ENCODE peak calls at places on chromosomes 1 and 21, in five cellular contexts. Y, R, J, U and K are unnamed samples.

GRCh38 chr1:83791821-83792437 is 207.0 kb downstream of the TTLL7 start:
- DNase-seq in Y (no peak), R (no peak), J (no peak), U (no peak), K (no peak)

GRCh38 chr1:225845633-225846259 is 35.8 kb downstream of the EPHX1 start:
- DNase-seq in Y (peak; percentile 86), R (no peak), J (no peak), U (peak; percentile 69), K (peak; percentile 76)

GRCh38 chr1:213905315-213905714 is 82.5 kb upstream of the PROX1 start:
- DNase-seq in Y (no peak), R (no peak), J (no peak), U (no peak), K (no peak)

GRCh38 chr1:107449326-107449725 is 308.5 kb downstream of the NTNG1 start:
- DNase-seq in Y (no peak), R (no peak), J (no peak), U (no peak), K (no peak)

GRCh38 chr1:81549588-81550127 is 251.1 kb upstream of the ADGRL2 start:
- DNase-seq in Y (no peak), R (no peak), J (peak; percentile 35), U (no peak), K (no peak)

GRCh38 chr1:98502937-98503336 is 158.6 kb upstream of the SNX7 start:
- DNase-seq in Y (no peak), R (no peak), J (no peak), U (no peak), K (no peak)

GRCh38 chr1:109427171-109427467 is 871 bp upstream of the PSMA5 start:
- DNase-seq in Y (no peak), R (no peak), J (no peak), U (no peak), K (no peak)

GRCh38 chr21:34526618-34527290 is 14.7 kb upstream of the KCNE1 start:
- DNase-seq in Y (peak; percentile 77), R (no peak), J (no peak), U (peak; percentile 63), K (peak; percentile 76)

GRCh38 chr1:223887724-223888428 is 42.1 kb upstream of the TP53BP2 start:
- DNase-seq in Y (peak; percentile 67), R (no peak), J (no peak), U (no peak), K (no peak)

GRCh38 chr1:8031176-8031785 is 5.2 kb upstream of the ERRFI1 start:
- DNase-seq in Y (no peak), R (no peak), J (no peak), U (no peak), K (no peak)

DNA sequence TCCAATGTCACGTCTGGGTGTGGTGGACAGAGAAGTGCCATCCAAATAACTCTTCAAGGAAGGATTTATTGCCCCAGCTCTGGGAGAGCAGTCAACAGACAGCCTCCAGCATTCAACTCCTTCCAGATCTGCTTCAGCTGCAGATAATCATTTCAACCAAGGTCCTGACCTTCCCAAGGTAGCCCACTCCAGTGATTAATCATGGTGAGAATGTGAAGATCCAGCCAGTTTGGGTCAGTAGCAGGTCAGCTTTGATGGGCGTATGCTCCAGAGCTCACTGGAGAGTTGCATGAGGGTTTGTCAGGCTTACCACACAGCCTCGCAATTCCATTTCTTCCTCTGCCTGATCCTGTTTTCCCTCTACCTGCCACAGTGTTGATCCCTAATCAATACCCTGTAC is 214.5 kb upstream of the ZRANB2 start:
- DNase-seq in Y (no peak), R (no peak), J (no peak), U (no peak), K (no peak)
- H3K9me3 ChIP-seq in Y (no peaks in the 10 kb centered on the region), R (no peaks in the 10 kb centered on the region), J (no peaks in the 10 kb centered on the region), U (no peaks in the 10 kb centered on the region), K (no peaks in the 10 kb centered on the region)

GRCh38 chr1:42942444-42942843 is 16.2 kb downstream of the SLC2A1 start:
- DNase-seq in Y (no peak), R (no peak), J (no peak), U (peak; percentile 45), K (no peak)
- H3K4me1 ChIP-seq in Y (no peaks in the 10 kb centered on the region), R (peaks cover 76% of the 10 kb centered on the region), J (peaks cover 91% of the 10 kb centered on the region), U (peaks cover 14% of the 10 kb centered on the region), K (peaks cover 68% of the 10 kb centered on the region)

GRCh38 chr1:2199042-2199810 is 4.7 kb upstream of the FAAP20 start:
- DNase-seq in Y (peak; percentile 92), R (no peak), J (peak; percentile 26), U (peak; percentile 89), K (peak; percentile 86)
- TF ChIP-seq POLR2A in Y (peak; percentile 73), R (peak; percentile 35), J (peak; percentile 66), U (peak; percentile 69), K (peak; percentile 77)

GRCh38 chr1:168488153-168488552 is 55.6 kb downstream of the XCL2 start:
- DNase-seq in Y (peak; percentile 67), R (no peak), J (no peak), U (no peak), K (peak; percentile 79)
- H3K9me3 ChIP-seq in Y (no peaks in the 10 kb centered on the region), R (no peaks in the 10 kb centered on the region), J (no peaks in the 10 kb centered on the region), U (no peaks in the 10 kb centered on the region), K (no peaks in the 10 kb centered on the region)

GRCh38 chr1:234515821-234516241 is 36.9 kb upstream of the TARBP1 start:
- DNase-seq in Y (no peak), R (no peak), J (no peak), U (no peak), K (no peak)

GRCh38 chr1:234507626-234508387 is 28.8 kb upstream of the TARBP1 start:
- DNase-seq in Y (no peak), R (no peak), J (no peak), U (no peak), K (no peak)

GRCh38 chr1:234515411-234515810 is 36.4 kb upstream of the TARBP1 start:
- DNase-seq in Y (no peak), R (no peak), J (no peak), U (no peak), K (no peak)

GRCh38 chr1:234509457-234510328 is 30.7 kb upstream of the TARBP1 start:
- DNase-seq in Y (no peak), R (no peak), J (no peak), U (no peak), K (no peak)

DNA sequence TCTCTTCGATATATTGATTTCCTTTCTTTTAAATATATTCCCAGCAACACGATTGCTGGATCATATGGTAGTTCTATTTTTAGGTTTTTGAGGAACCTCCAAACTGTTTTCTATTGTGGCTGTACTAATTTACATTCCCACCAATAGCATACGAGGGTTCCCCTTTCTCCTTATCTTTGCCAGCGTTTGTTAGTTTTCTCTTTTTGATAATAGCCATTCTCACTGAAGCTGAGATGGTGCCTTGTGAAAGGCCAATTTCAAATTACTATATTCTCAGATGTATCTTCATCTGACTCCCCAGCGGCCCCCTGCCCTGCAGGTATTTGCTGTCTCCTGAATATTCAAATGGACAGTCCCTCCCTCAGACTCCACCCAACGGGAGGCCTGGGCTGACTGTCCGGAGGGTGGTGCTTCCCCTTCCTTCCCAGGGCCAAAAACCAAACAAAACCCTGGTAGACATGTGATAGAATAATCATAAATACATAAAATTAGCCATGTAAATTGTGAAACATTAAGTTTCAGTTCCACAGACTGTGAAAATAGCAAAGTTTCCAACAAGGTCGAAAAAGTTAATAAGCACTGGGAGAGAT is 33.5 kb upstream of the TARBP1 start:
- DNase-seq in Y (no peak), R (no peak), J (no peak), U (no peak), K (no peak)
- H3K4me1 ChIP-seq in Y (no peaks in the 10 kb centered on the region), R (peaks cover 5% of the 10 kb centered on the region), J (peaks cover 4% of the 10 kb centered on the region), U (no peaks in the 10 kb centered on the region), K (no peaks in the 10 kb centered on the region)

GRCh38 chr1:165375623-165376022 is 19.1 kb upstream of the LMX1A start:
- DNase-seq in Y (no peak), R (no peak), J (no peak), U (no peak), K (no peak)
- TF ChIP-seq POLR2A in Y (no peak), R (no peak), J (no peak), U (no peak), K (no peak)

GRCh38 chr1:163820190-163820589 is 498.4 kb downstream of the NUF2 start:
- DNase-seq in Y (no peak), R (no peak), J (no peak), U (no peak), K (no peak)

GRCh38 chr1:163824006-163824405 is 502.3 kb downstream of the NUF2 start:
- DNase-seq in Y (peak; percentile 28), R (no peak), J (no peak), U (no peak), K (peak; percentile 5)

GRCh38 chr1:163822933-163823511 is 501.3 kb downstream of the NUF2 start:
- DNase-seq in Y (no peak), R (no peak), J (no peak), U (no peak), K (no peak)

GRCh38 chr1:163820748-163821147 is 499.0 kb downstream of the NUF2 start:
- DNase-seq in Y (no peak), R (no peak), J (no peak), U (no peak), K (no peak)

DNA sequence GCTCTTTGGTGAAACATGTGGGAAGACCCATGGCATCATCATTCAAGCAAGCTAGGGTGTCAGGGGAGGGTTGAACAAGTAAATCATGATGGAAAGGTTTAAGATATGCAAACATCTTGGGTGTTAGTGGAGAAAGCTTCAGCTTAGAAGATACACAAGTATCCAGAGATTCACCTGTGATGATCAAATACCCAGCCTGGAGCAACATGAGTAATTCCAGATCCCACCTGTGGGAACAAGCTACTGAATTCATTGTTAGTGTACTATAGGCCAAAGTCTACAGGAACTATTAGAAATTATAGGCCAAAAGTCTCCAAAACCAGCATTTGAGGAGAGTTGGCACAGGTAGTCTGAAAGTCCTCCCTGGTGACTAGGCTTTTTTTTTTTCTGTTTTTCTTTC is 499.9 kb downstream of the NUF2 start:
- DNase-seq in Y (no peak), R (no peak), J (no peak), U (no peak), K (no peak)
- H3K9me3 ChIP-seq in Y (no peaks in the 10 kb centered on the region), R (no peaks in the 10 kb centered on the region), J (no peaks in the 10 kb centered on the region), U (no peaks in the 10 kb centered on the region), K (no peaks in the 10 kb centered on the region)

DNA sequence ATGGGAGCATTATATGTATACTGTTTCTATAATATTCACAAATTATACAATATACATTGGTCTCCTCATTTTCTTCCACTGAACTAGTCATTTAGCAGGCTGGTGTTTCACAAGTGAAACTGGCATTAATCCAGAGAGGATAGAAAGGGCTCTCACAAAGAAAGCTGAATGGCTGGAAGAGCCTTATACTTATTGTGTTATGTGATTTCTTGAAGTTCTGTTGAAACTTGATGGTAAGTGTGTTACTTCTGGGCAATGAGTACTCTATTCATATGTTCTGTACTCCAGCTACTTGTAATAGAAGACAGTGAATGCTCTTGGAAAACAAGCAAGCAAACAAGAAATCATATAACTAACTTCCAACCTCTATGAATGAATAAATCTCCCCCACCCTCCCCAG is 14.9 kb downstream of the STX12 start:
- DNase-seq in Y (no peak), R (no peak), J (no peak), U (no peak), K (no peak)
- H3K4me1 ChIP-seq in Y (no peaks in the 10 kb centered on the region), R (peaks cover 31% of the 10 kb centered on the region), J (no peaks in the 10 kb centered on the region), U (no peaks in the 10 kb centered on the region), K (no peaks in the 10 kb centered on the region)